ENCODE peak calls at places on chromosome 16, in four cellular contexts. C, Z, F and V are unnamed samples.

GRCh38 chr16:11497329-11497805 is 89.4 kb downstream of the LITAF start:
- DNase-seq in F (peak), Z (no peak), C (peak), V (peak)

GRCh38 chr16:77581706-77582105 is 140.6 kb upstream of the NUDT7 start:
- DNase-seq in F (no peak), Z (no peak), C (no peak), V (no peak)

GRCh38 chr16:67967956-67968439 is 439 bp downstream of the SLC12A4 start:
- DNase-seq in F (no peak), Z (no peak), C (no peak), V (no peak)

GRCh38 chr16:85923153-85924021 is 24.4 kb downstream of the IRF8 start:
- DNase-seq in Z (no peak), F (no peak), C (no peak), V (no peak)

GRCh38 chr16:11619327-11619851 is 32.7 kb upstream of the LITAF start:
- DNase-seq in C (no peak), F (peak), Z (no peak), V (no peak)

GRCh38 chr16:57949013-57949412 is 21.9 kb downstream of the CNGB1 start:
- DNase-seq in Z (no peak), C (no peak), F (no peak), V (no peak)

GRCh38 chr16:65754799-65755691 is 611.4 kb upstream of the CDH5 start:
- DNase-seq in Z (no peak), C (no peak), F (no peak), V (no peak)

GRCh38 chr16:82031116-82032084 is 3.7 kb upstream of the HSD17B2 start:
- DNase-seq in C (no peak), F (no peak), Z (no peak), V (peak)

GRCh38 chr16:85840801-85841200 is 41.3 kb downstream of the COX4I1 start:
- DNase-seq in Z (no peak), F (peak), C (no peak), V (no peak)

GRCh38 chr16:58503166-58503862 is 3.4 kb downstream of the NDRG4 start:
- DNase-seq in C (no peak), Z (no peak), F (no peak), V (no peak)

GRCh38 chr16:10738231-10739077 is 5.2 kb upstream of the NUBP1 start:
- DNase-seq in F (peak), C (no peak), Z (no peak), V (no peak)

GRCh38 chr16:86527366-86527765 is 17.0 kb downstream of the FOXF1 start:
- DNase-seq in C (no peak), F (no peak), Z (no peak), V (no peak)

GRCh38 chr16:69709456-69710084 is 16.8 kb downstream of the NQO1 start:
- DNase-seq in F (no peak), C (peak), Z (no peak), V (peak)

GRCh38 chr16:89179656-89180315 is 8.2 kb downstream of the CDH15 start:
- DNase-seq in C (no peak), F (no peak), Z (no peak), V (no peak)

GRCh38 chr16:27246439-27246838 is 22.1 kb downstream of the NSMCE1 start:
- DNase-seq in F (no peak), Z (no peak), C (no peak), V (no peak)

GRCh38 chr16:86951831-86952598 is 365.2 kb downstream of the C16orf95 start:
- DNase-seq in Z (no peak), F (peak), C (peak), V (no peak)

GRCh38 chr16:4962716-4963115 is 4.6 kb downstream of the SEC14L5 start:
- DNase-seq in Z (no peak), C (no peak), F (no peak), V (no peak)

GRCh38 chr16:4214215-4214621 is 27.7 kb downstream of the SRL start:
- DNase-seq in C (peak), F (no peak), Z (no peak), V (peak)

GRCh38 chr16:8948831-8949230 is 14.9 kb downstream of the USP7 start:
- DNase-seq in F (no peak), Z (no peak), C (no peak), V (no peak)

GRCh38 chr16:48232459-48233040 is 11.6 kb upstream of the LONP2 start:
- DNase-seq in Z (no peak), C (no peak), F (no peak), V (no peak)

GRCh38 chr16:11685844-11686618 is 17.8 kb downstream of the SNN start:
- DNase-seq in C (no peak), F (no peak), Z (no peak), V (no peak)